ENCODE peak calls at places on chromosomes 7 and 10, in five cellular contexts. S is psoas muscle, Y is dorsolateral prefrontal cortex, Z is mammary epithelial cell, M is heart left ventricle. T is an unnamed sample.

GRCh38 chr7:6691609-6692106 is 15.1 kb downstream of the ZNF12 start:
- DNase-seq in S (no peak), Y (no peak), Z (peak; percentile 6), M (no peak), T (no peak)

GRCh38 chr10:17644485-17644964 is 574 bp downstream of the STAM start:
- DNase-seq in S (no peak), Y (no peak), Z (no peak), M (no peak), T (peak; percentile 19)

GRCh38 chr10:69367469-69367868 is 49.2 kb downstream of the TACR2 start:
- DNase-seq in S (no peak), Y (no peak), Z (no peak), M (no peak), T (no peak)

GRCh38 chr7:95132500-95132899 is 191.8 kb downstream of the PON1 start:
- DNase-seq in S (no peak), Y (no peak), Z (no peak), M (no peak), T (no peak)

GRCh38 chr7:135262623-135263320 is 29.1 kb downstream of the STRA8 start:
- DNase-seq in S (no peak), Y (no peak), Z (peak; percentile 20), M (no peak), T (no peak)

GRCh38 chr7:104341545-104341944 is 13.1 kb downstream of the LHFPL3 start:
- DNase-seq in S (no peak), Y (no peak), Z (no peak), M (no peak), T (no peak)

GRCh38 chr7:75727881-75728592 is 10.7 kb downstream of the HIP1 start:
- DNase-seq in S (peak; percentile 50), Y (no peak), Z (peak; percentile 85), M (peak; percentile 34), T (peak; percentile 84)

GRCh38 chr7:103577059-103577458 is 131.1 kb upstream of the SLC26A5 start:
- DNase-seq in S (no peak), Y (no peak), Z (no peak), M (no peak), T (no peak)

GRCh38 chr10:69340695-69341094 is 62.4 kb downstream of the HK1 start:
- DNase-seq in S (no peak), Y (no peak), Z (peak; percentile 94), M (no peak), T (peak; percentile 79)

GRCh38 chr7:156015237-156016020 is 203.2 kb upstream of the SHH start:
- DNase-seq in S (no peak), Y (no peak), Z (no peak), M (no peak), T (no peak)

GRCh38 chr10:114548662-114549061 is 109.4 kb downstream of the ABLIM1 start:
- DNase-seq in S (no peak), Y (no peak), Z (peak; percentile 66), M (no peak), T (peak; percentile 54)

GRCh38 chr10:114057845-114058244 is 14.2 kb downstream of the ADRB1 start:
- DNase-seq in S (no peak), Y (no peak), Z (no peak), M (no peak), T (no peak)

GRCh38 chr10:101840741-101841453 is 2.7 kb downstream of the KCNIP2 start:
- DNase-seq in S (peak; percentile 87), Y (peak; percentile 93), Z (peak; percentile 64), M (peak; percentile 85), T (peak; percentile 79)

GRCh38 chr7:10860516-10860915 is 113.2 kb upstream of the PHF14 start:
- DNase-seq in S (no peak), Y (no peak), Z (peak; percentile 15), M (no peak), T (peak; percentile 37)

GRCh38 chr10:91049961-91050360 is 129.1 kb upstream of the ANKRD1 start:
- DNase-seq in S (no peak), Y (no peak), Z (no peak), M (no peak), T (no peak)

GRCh38 chr10:57338823-57339558 is 928.7 kb downstream of the IPMK start:
- DNase-seq in S (no peak), Y (no peak), Z (peak; percentile 12), M (no peak), T (peak; percentile 28)

GRCh38 chr7:28272461-28272877 is 91.9 kb upstream of the JAZF1 start:
- DNase-seq in S (no peak), Y (peak; percentile 70), Z (no peak), M (peak; percentile 33), T (peak; percentile 16)

GRCh38 chr7:41977165-41977651 is 259.8 kb downstream of the GLI3 start:
- DNase-seq in S (peak; percentile 63), Y (no peak), Z (peak; percentile 41), M (peak; percentile 26), T (peak; percentile 59)

GRCh38 chr7:120725376-120726039 is 132.4 kb downstream of the TSPAN12 start:
- DNase-seq in S (no peak), Y (no peak), Z (no peak), M (no peak), T (peak; percentile 4)

GRCh38 chr10:78524941-78525340 is 491.3 kb downstream of the RPS24 start:
- DNase-seq in S (no peak), Y (no peak), Z (no peak), M (no peak), T (no peak)

GRCh38 chr10:102644066-102644645 is at the start of gene TRIM8:
- DNase-seq in S (peak; percentile 77), Y (peak; percentile 74), Z (peak; percentile 52), M (peak; percentile 70), T (no peak)

GRCh38 chr10:22550732-22551131 is 163.6 kb downstream of the PIP4K2A start:
- DNase-seq in S (peak; percentile 71), Y (no peak), Z (no peak), M (peak; percentile 44), T (peak; percentile 27)

GRCh38 chr7:118590107-118590506 is 365.6 kb downstream of the ANKRD7 start:
- DNase-seq in S (no peak), Y (no peak), Z (peak; percentile 20), M (no peak), T (no peak)

GRCh38 chr10:58016614-58017013 is 251.1 kb downstream of the IPMK start:
- DNase-seq in S (no peak), Y (no peak), Z (no peak), M (no peak), T (no peak)

GRCh38 chr7:157690833-157691382 is 354.1 kb downstream of the DNAJB6 start:
- DNase-seq in S (peak; percentile 74), Y (no peak), Z (peak; percentile 26), M (peak; percentile 69), T (no peak)

GRCh38 chr7:42053834-42054233 is 183.2 kb downstream of the GLI3 start:
- DNase-seq in S (no peak), Y (no peak), Z (no peak), M (no peak), T (no peak)

GRCh38 chr7:1536768-1537630 is 6.5 kb downstream of the MAFK start:
- DNase-seq in S (peak; percentile 98), Y (peak; percentile 82), Z (peak; percentile 87), M (peak; percentile 98), T (peak; percentile 94)

GRCh38 chr10:7205656-7206055 is 205.2 kb downstream of the SFMBT2 start:
- DNase-seq in S (no peak), Y (no peak), Z (no peak), M (peak; percentile 58), T (no peak)

DNA sequence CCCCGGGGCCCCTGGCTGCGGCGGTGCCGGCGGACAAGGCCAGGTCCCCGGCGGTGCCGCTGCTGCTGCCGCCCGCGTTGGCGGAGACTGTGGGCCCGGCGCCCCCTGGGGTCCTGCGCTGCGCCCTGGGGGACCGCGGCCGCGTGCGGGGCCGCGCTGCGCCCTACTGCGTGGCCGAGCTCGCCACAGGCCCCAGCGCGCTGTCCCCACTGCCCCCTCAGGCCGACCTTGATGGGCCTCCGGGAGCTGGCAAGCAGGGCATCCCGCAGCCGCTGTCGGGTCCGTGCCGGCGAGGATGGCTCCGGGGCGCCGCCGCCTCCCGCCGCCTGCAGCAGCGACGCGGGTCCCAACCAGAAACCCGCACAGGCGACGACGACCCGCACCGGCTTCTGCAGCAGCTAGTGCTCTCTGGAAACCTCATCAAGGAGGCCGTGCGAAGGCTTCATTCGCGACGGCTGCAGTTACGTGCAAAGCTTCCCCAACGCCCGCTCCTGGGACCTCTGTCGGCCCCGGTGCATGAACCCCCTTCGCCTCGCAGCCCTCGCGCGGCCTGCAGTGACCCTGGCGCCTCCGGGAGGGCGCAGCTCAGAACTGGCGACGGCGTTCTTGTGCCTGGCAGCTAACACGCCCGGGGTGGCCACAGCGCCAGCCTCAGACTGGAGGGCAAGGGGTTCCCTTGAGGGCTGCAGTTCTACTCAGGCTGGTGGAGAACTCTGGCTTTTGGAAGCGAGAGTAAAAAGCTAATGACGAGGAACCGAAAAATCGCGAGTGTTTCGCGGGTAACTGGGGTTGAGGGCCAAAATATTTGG is 804 bp downstream of the FRAT1 start:
- DNase-seq in S (peak; percentile 82), Y (peak; percentile 71), Z (peak; percentile 18), M (peak; percentile 70), T (peak; percentile 21)
- TF ChIP-seq CTCF in S (no peak), Y (peak; percentile 30), Z (no peak), M (no peak), T (peak; percentile 40)

DNA sequence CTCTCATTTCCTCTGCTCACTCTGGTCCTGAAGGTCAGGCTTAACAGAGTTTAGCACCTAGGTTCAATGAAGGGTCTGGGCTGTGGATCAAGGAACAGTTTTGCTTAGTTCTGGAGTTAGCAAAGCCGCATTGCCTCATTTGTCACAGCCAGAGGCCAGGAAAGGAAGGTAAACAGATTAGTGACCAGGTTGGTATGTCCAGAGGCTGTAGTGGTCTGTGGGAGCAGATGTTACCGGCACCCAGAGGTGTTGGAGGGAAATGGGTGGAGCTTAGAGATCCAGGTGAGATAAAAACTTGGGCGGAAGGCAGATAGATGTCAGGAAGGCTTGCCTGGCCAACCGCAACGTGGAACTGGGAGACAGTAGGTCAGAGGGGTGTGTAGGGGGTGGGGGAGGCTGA is 36.6 kb upstream of the ZMIZ2 start:
- DNase-seq in S (no peak), Y (no peak), Z (no peak), M (no peak), T (no peak)
- H3K27ac ChIP-seq in S (no peak overlapping the region), Y (no peak overlapping the region), Z (no peak overlapping the region), M (no peak overlapping the region), T (peak overlapping the region; percentile 48)

DNA sequence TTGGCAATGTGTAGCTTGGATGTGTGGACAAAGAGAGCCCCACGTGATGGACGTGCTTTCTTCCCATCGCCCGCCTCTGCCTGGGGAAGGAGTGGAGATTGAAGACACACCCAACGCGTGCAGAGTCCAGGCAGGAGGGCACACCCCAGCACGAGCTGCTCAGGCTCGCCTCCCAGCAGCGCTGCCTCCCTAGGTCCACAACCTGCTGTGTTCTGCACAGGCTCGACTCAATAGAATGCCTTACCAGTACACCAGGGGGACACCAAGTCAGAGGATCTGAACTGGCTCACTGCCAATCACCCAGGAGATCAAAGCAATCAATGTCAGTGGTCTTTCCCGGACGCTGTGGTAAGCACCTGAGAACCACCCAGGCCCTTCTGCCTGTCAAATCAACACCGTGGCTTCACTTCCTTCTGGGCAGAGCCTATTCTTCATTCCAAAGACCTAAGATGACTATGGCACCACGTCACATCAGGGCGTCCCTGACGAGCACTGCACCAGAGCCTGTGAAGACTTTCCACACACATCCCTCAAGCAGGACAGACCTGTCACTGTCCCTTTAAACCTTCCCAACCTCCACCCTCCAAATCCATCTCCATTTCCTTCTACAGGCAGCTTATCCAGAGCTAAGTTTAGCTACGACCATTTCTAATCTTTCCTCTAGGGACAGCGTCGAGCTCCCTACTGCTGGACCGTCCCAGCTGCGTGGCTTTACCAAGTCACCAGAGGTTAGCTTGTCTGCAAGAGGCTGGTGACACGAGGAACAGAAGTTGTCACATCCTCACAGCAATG is 72.3 kb downstream of the AMZ1 start:
- DNase-seq in S (peak; percentile 80), Y (no peak), Z (no peak), M (peak; percentile 81), T (peak; percentile 13)
- TF ChIP-seq CTCF in S (peak; percentile 65), Y (peak; percentile 49), Z (peak; percentile 46), M (peak; percentile 33), T (no peak)

GRCh38 chr7:33040803-33041516 is 21.6 kb downstream of the NT5C3A start:
- DNase-seq in S (no peak), Y (no peak), Z (peak; percentile 90), M (no peak), T (peak; percentile 73)
- H3K27ac ChIP-seq in S (peak overlapping the region; percentile 83), Y (no peak overlapping the region), Z (peak overlapping the region; percentile 89), M (peak overlapping the region; percentile 83), T (no peak overlapping the region)